ENCODE peak calls at places on chromosomes 12 and 14, in four cellular contexts. F, H, T and G are unnamed samples.

GRCh38 chr12:91887957-91888356 is 257.7 kb downstream of the BTG1 start:
- DNase-seq in H (no peak), F (no peak), T (no peak), G (no peak)

GRCh38 chr12:125403145-125403789 is 338.0 kb downstream of the AACS start:
- DNase-seq in T (peak; percentile 90), H (no peak), F (no peak), G (no peak)

GRCh38 chr14:31787377-31787776 is 226.2 kb downstream of the NUBPL start:
- DNase-seq in H (no peak), T (no peak), F (no peak), G (no peak)

GRCh38 chr14:68628605-68629310 is 164.1 kb downstream of the ZFP36L1 start:
- DNase-seq in H (peak; percentile 60), F (no peak), T (peak; percentile 60), G (no peak)

GRCh38 chr12:89286506-89286905 is 65.8 kb downstream of the DUSP6 start:
- DNase-seq in F (no peak), H (no peak), T (no peak), G (no peak)

GRCh38 chr14:71529855-71530254 is 402.4 kb upstream of the RGS6 start:
- DNase-seq in H (no peak), F (no peak), T (no peak), G (no peak)

GRCh38 chr14:33642080-33642479 is 308.8 kb downstream of the EGLN3 start:
- DNase-seq in F (no peak), H (no peak), T (no peak), G (no peak)

GRCh38 chr14:103949386-103949785 is 7.1 kb upstream of the RD3L start:
- DNase-seq in H (no peak), T (no peak), F (no peak), G (no peak)

GRCh38 chr14:53409974-53410373 is 256.9 kb upstream of the DDHD1 start:
- DNase-seq in F (no peak), T (no peak), H (no peak), G (no peak)

GRCh38 chr14:29454026-29454693 is 473.5 kb downstream of the PRKD1 start:
- DNase-seq in F (no peak), H (no peak), T (no peak), G (no peak)

GRCh38 chr14:99177046-99177655 is 94.8 kb downstream of the BCL11B start:
- DNase-seq in H (no peak), T (peak; percentile 18), F (no peak), G (no peak)

GRCh38 chr12:4009979-4010704 is 136.9 kb upstream of the PARP11 start:
- DNase-seq in T (no peak), F (no peak), H (no peak), G (no peak)

GRCh38 chr14:68544150-68544892 is 248.5 kb downstream of the ZFP36L1 start:
- DNase-seq in H (peak; percentile 64), F (no peak), T (no peak), G (peak; percentile 89)

GRCh38 chr12:56462565-56462964 is 5.8 kb upstream of the SPRYD4 start:
- DNase-seq in F (no peak), H (no peak), T (peak; percentile 50), G (no peak)

GRCh38 chr12:14773685-14774073 is 29.6 kb downstream of the WBP11 start:
- DNase-seq in H (no peak), T (no peak), F (no peak), G (peak; percentile 74)

GRCh38 chr12:6547987-6548386 is 7.9 kb downstream of the IFFO1 start:
- DNase-seq in H (no peak), F (no peak), T (peak; percentile 27), G (no peak)

GRCh38 chr12:46442239-46442638 is 69.7 kb upstream of the SLC38A2 start:
- DNase-seq in H (no peak), T (no peak), F (no peak), G (no peak)

GRCh38 chr14:51453869-51454268 is 197.8 kb upstream of the FRMD6 start:
- DNase-seq in T (no peak), H (no peak), F (no peak), G (no peak)
- H3K4me1 ChIP-seq in T (no peaks in the 10 kb centered on the region), H (no peaks in the 10 kb centered on the region), F (no peaks in the 10 kb centered on the region), G (no peaks in the 10 kb centered on the region)

DNA sequence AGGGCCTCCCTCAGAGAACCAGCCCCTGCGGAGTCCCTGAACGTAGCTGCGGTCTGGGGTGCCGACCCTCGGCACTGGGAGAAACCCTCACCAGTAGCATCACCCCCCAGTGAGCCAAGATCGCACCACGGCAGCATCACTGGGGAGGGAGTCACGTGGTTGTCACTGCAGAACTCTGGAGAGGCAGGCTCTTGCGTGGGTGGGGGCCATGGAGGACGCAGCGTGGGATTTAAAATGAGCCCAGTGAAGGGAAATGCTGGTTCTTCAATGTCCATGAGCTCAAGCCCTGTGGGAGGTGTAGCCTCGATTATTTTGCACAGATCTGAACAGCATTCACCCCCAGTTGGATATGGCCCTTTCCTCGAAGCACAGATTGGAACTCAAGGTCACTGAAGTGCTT is 3.9 kb upstream of the GALNT9 start:
- DNase-seq in T (no peak), F (no peak), H (no peak), G (no peak)
- H3K27me3 ChIP-seq in T (peaks cover 28% of the 10 kb centered on the region), F (peaks cover 13% of the 10 kb centered on the region), H (peaks cover 67% of the 10 kb centered on the region), G (no peaks in the 10 kb centered on the region)

GRCh38 chr12:34603382-34604035 is 581.2 kb downstream of the ALG10 start:
- DNase-seq in H (no peak), F (no peak), T (no peak), G (no peak)

GRCh38 chr12:34605955-34606748 is 583.9 kb downstream of the ALG10 start:
- DNase-seq in H (no peak), T (no peak), F (no peak), G (peak; percentile 42)

GRCh38 chr12:34605510-34605887 is 583.2 kb downstream of the ALG10 start:
- DNase-seq in H (no peak), F (no peak), T (no peak), G (peak; percentile 18)

GRCh38 chr12:34604227-34604626 is 581.9 kb downstream of the ALG10 start:
- DNase-seq in F (no peak), T (no peak), H (no peak), G (no peak)

GRCh38 chr12:34604631-34605509 is 582.6 kb downstream of the ALG10 start:
- DNase-seq in H (no peak), T (peak; percentile 21), F (no peak), G (peak; percentile 50)
- H3K9me3 ChIP-seq in H (peaks cover 27% of the 10 kb centered on the region), T (peaks cover 80% of the 10 kb centered on the region), F (no peaks in the 10 kb centered on the region), G (peaks cover 6% of the 10 kb centered on the region)

GRCh38 chr12:94811611-94812010 is 161.3 kb upstream of the TMCC3 start:
- DNase-seq in T (no peak), F (no peak), H (no peak), G (no peak)

GRCh38 chr12:94812345-94812744 is 162.0 kb upstream of the TMCC3 start:
- DNase-seq in T (no peak), H (no peak), F (no peak), G (no peak)

GRCh38 chr12:94815958-94816357 is 165.6 kb upstream of the TMCC3 start:
- DNase-seq in H (no peak), T (peak; percentile 93), F (no peak), G (no peak)

GRCh38 chr12:94815450-94815849 is 165.1 kb upstream of the TMCC3 start:
- DNase-seq in F (no peak), H (no peak), T (no peak), G (no peak)

GRCh38 chr12:94813314-94813713 is 163.0 kb upstream of the TMCC3 start:
- DNase-seq in T (no peak), H (no peak), F (no peak), G (no peak)
- H3K4me1 ChIP-seq in T (no peaks in the 10 kb centered on the region), H (no peaks in the 10 kb centered on the region), F (no peaks in the 10 kb centered on the region), G (no peaks in the 10 kb centered on the region)

DNA sequence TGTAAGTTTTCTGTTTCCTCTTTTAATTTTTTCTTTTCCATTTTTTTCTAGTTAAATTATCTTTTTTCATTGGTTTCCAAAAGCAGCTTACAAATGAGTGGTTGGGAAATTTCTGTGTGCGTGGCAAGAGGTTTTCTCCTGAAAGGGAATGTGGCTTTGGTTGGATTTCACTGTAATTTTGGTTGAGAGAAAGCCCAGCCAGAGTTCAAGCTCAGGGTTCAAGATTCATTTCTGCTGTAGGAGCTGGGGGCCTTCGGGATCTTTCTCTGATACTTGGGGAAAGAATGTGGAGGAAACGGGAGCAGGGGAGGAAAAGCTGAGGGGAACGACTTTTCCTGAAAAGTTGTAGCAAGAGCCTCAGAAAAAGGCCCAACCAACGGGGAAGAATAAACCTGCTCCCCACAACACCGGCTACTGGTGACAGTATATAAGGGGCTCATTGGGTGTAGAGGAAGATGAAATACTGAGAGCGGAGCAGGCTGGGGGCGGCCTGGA is 1.8 kb downstream of the HOXC10 start:
- DNase-seq in T (no peak), F (no peak), H (no peak), G (no peak)
- H3K27me3 ChIP-seq in T (peaks cover 96% of the 10 kb centered on the region), F (peaks cover 96% of the 10 kb centered on the region), H (peaks cover 100% of the 10 kb centered on the region), G (no peaks in the 10 kb centered on the region)

GRCh38 chr12:128578045-128578444 is 245.7 kb downstream of the SLC15A4 start:
- DNase-seq in H (no peak), F (no peak), T (no peak), G (no peak)

GRCh38 chr12:128587918-128588317 is 235.8 kb downstream of the SLC15A4 start:
- DNase-seq in F (no peak), T (no peak), H (no peak), G (no peak)

GRCh38 chr12:128586630-128587029 is 237.1 kb downstream of the SLC15A4 start:
- DNase-seq in T (no peak), F (no peak), H (no peak), G (no peak)

GRCh38 chr12:128583453-128583852 is 240.3 kb downstream of the SLC15A4 start:
- DNase-seq in H (no peak), F (no peak), T (peak; percentile 80), G (no peak)
- H3K9me3 ChIP-seq in H (no peaks in the 10 kb centered on the region), F (no peaks in the 10 kb centered on the region), T (no peaks in the 10 kb centered on the region), G (peaks cover 3% of the 10 kb centered on the region)

DNA sequence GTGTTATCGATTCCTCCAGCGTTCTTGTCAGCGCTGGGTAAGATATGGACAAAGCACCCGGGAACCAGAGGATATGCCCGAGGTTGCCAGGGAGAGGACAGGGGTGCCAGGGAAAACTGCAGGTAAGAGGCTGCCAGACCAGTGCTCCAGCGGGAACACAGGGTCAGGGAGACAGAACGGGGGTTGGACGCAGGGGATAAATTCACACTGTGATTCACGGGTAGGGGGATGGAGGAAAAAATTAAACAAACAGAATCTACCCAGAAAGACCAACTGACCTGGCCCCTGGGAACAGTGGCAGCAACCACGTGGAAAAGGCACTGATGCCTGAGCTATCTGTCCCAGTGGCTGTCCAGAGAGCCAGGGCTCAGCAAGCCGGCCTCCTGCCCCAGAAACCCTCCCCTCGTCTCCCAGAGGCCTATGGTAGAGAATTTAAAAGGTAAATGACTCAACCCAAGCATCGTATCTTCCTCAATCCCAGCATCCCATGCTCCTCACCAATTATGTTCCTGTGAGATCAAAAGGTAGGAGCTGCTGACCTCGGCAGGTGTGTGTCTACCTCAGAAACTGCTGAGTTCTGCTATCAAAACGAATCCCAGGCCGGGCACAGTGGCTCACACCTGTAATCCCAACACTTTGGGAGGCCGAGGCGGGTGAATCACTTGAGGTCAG is 49.4 kb downstream of the FOXN3 start:
- DNase-seq in F (no peak), H (no peak), T (no peak), G (no peak)
- H3K4me1 ChIP-seq in F (peaks cover 35% of the 10 kb centered on the region), H (peaks cover 51% of the 10 kb centered on the region), T (peaks cover 15% of the 10 kb centered on the region), G (peaks cover 6% of the 10 kb centered on the region)

GRCh38 chr14:56854325-56854724 is 44.0 kb upstream of the OTX2 start:
- DNase-seq in H (no peak), T (no peak), F (no peak), G (no peak)
- H3K27me3 ChIP-seq in H (peaks cover 3% of the 10 kb centered on the region), T (peaks cover 7% of the 10 kb centered on the region), F (no peaks in the 10 kb centered on the region), G (peaks cover 2% of the 10 kb centered on the region)